ENCODE peak calls at places on chromosomes 13 and 19, in ten cellular contexts. One of them, this sample, is unnamed.

GRCh38 chr19:1312732-1313694 is 27.3 kb downstream of the EFNA2 start:
- DNase-seq in ovary: no peak
- DNase-seq in suprapubic skin: no peak
- DNase-seq in H1: no peak
- DNase-seq in A549: peak; percentile 70
- DNase-seq in stomach: no peak
- DNase-seq in sigmoid colon: no peak
- DNase-seq in GM12878: no peak
- DNase-seq in SK-N-SH: no peak
- DNase-seq in transverse colon: peak; percentile 41
- DNase-seq in this sample: no peak

GRCh38 chr13:25171517-25172302 is at the start of gene AMER2:
- DNase-seq in H1: no peak
- DNase-seq in sigmoid colon: peak; percentile 79
- DNase-seq in ovary: no peak
- DNase-seq in A549: no peak
- DNase-seq in transverse colon: peak; percentile 11
- DNase-seq in GM12878: no peak
- DNase-seq in suprapubic skin: no peak
- DNase-seq in stomach: no peak
- DNase-seq in SK-N-SH: peak; percentile 75
- DNase-seq in this sample: no peak

GRCh38 chr13:50319603-50320296 is 304.5 kb downstream of the KCNRG start:
- DNase-seq in ovary: no peak
- DNase-seq in stomach: no peak
- DNase-seq in transverse colon: no peak
- DNase-seq in sigmoid colon: no peak
- DNase-seq in SK-N-SH: no peak
- DNase-seq in A549: peak; percentile 51
- DNase-seq in H1: no peak
- DNase-seq in suprapubic skin: no peak
- DNase-seq in GM12878: no peak
- DNase-seq in this sample: no peak

GRCh38 chr19:23294141-23294540 is 43.9 kb upstream of the ZNF724 start:
- DNase-seq in sigmoid colon: no peak
- DNase-seq in SK-N-SH: no peak
- DNase-seq in transverse colon: no peak
- DNase-seq in suprapubic skin: no peak
- DNase-seq in A549: no peak
- DNase-seq in stomach: no peak
- DNase-seq in ovary: no peak
- DNase-seq in GM12878: no peak
- DNase-seq in H1: no peak
- DNase-seq in this sample: no peak

GRCh38 chr13:78602561-78603239 is 652 bp downstream of the POU4F1 start:
- DNase-seq in sigmoid colon: no peak
- DNase-seq in SK-N-SH: no peak
- DNase-seq in GM12878: no peak
- DNase-seq in H1: no peak
- DNase-seq in suprapubic skin: no peak
- DNase-seq in ovary: no peak
- DNase-seq in transverse colon: no peak
- DNase-seq in A549: no peak
- DNase-seq in stomach: no peak
- DNase-seq in this sample: no peak

GRCh38 chr13:44540761-44541434 is 35.2 kb downstream of the TSC22D1 start:
- DNase-seq in H1: no peak
- DNase-seq in stomach: no peak
- DNase-seq in sigmoid colon: no peak
- DNase-seq in transverse colon: no peak
- DNase-seq in SK-N-SH: no peak
- DNase-seq in ovary: no peak
- DNase-seq in A549: no peak
- DNase-seq in suprapubic skin: no peak
- DNase-seq in GM12878: no peak
- DNase-seq in this sample: no peak

GRCh38 chr19:4831351-4832340 is at the start of gene TICAM1:
- DNase-seq in GM12878: no peak
- DNase-seq in SK-N-SH: peak; percentile 88
- DNase-seq in ovary: peak; percentile 61
- DNase-seq in A549: peak; percentile 58
- DNase-seq in suprapubic skin: peak; percentile 85
- DNase-seq in H1: no peak
- DNase-seq in sigmoid colon: peak; percentile 84
- DNase-seq in transverse colon: peak; percentile 90
- DNase-seq in stomach: peak; percentile 80
- DNase-seq in this sample: peak; percentile 37

GRCh38 chr19:1472227-1473055 is 6.6 kb downstream of the C19orf25 start:
- DNase-seq in sigmoid colon: no peak
- DNase-seq in suprapubic skin: no peak
- DNase-seq in transverse colon: no peak
- DNase-seq in A549: no peak
- DNase-seq in SK-N-SH: peak; percentile 69
- DNase-seq in GM12878: no peak
- DNase-seq in H1: no peak
- DNase-seq in stomach: no peak
- DNase-seq in ovary: no peak
- DNase-seq in this sample: no peak

DNA sequence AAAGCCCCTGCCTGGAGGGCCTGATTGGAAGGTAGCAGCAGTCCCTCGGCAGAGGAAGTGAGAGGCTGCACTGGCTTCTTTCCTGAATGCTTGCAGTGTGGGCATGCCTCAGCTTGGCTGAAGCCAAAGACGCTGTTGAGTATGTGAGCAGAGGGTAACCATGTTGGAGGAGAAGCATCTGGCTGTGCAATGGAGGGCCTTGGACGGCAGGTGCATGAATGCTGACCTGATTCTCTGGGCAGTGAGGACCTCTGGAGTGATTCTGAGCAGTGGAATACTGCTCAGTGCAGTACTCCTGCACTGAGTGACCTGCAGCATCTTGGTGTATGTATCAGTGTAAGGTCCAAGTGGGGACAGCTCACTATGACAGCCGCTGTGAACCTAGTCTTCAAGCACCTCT is 46.9 kb downstream of the SOX1 start:
- DNase-seq in H1: no peak
- DNase-seq in GM12878: no peak
- DNase-seq in stomach: no peak
- DNase-seq in transverse colon: no peak
- DNase-seq in suprapubic skin: no peak
- DNase-seq in sigmoid colon: peak; percentile 33
- DNase-seq in ovary: no peak
- DNase-seq in SK-N-SH: no peak
- DNase-seq in A549: no peak
- DNase-seq in this sample: no peak
- TF ChIP-seq EP300 in H1: no peak
- TF ChIP-seq EP300 in GM12878: no peak
- TF ChIP-seq EP300 in stomach: no peak
- TF ChIP-seq EP300 in transverse colon: no peak
- TF ChIP-seq EP300 in suprapubic skin: no peak
- TF ChIP-seq EP300 in sigmoid colon: no peak
- TF ChIP-seq EP300 in ovary: no peak
- TF ChIP-seq EP300 in SK-N-SH: no peak
- TF ChIP-seq EP300 in A549: no peak
- TF ChIP-seq EP300 in this sample: no peak

GRCh38 chr19:38907227-38907626 is 4.8 kb downstream of the CCER2 start:
- DNase-seq in H1: no peak
- DNase-seq in stomach: no peak
- DNase-seq in transverse colon: no peak
- DNase-seq in sigmoid colon: no peak
- DNase-seq in GM12878: no peak
- DNase-seq in suprapubic skin: no peak
- DNase-seq in ovary: no peak
- DNase-seq in A549: no peak
- DNase-seq in SK-N-SH: no peak
- DNase-seq in this sample: no peak

GRCh38 chr19:38907670-38908069 is 4.3 kb downstream of the CCER2 start:
- DNase-seq in H1: no peak
- DNase-seq in transverse colon: no peak
- DNase-seq in sigmoid colon: no peak
- DNase-seq in SK-N-SH: no peak
- DNase-seq in A549: no peak
- DNase-seq in ovary: no peak
- DNase-seq in GM12878: no peak
- DNase-seq in suprapubic skin: no peak
- DNase-seq in stomach: no peak
- DNase-seq in this sample: no peak

GRCh38 chr19:38910488-38910887 is 1.5 kb downstream of the CCER2 start:
- DNase-seq in ovary: no peak
- DNase-seq in transverse colon: no peak
- DNase-seq in SK-N-SH: no peak
- DNase-seq in GM12878: no peak
- DNase-seq in stomach: no peak
- DNase-seq in sigmoid colon: no peak
- DNase-seq in A549: no peak
- DNase-seq in suprapubic skin: no peak
- DNase-seq in H1: no peak
- DNase-seq in this sample: no peak

GRCh38 chr19:38911388-38912004 is 490 bp downstream of the CCER2 start:
- DNase-seq in H1: no peak
- DNase-seq in suprapubic skin: no peak
- DNase-seq in transverse colon: no peak
- DNase-seq in sigmoid colon: no peak
- DNase-seq in A549: no peak
- DNase-seq in GM12878: no peak
- DNase-seq in SK-N-SH: no peak
- DNase-seq in stomach: no peak
- DNase-seq in ovary: no peak
- DNase-seq in this sample: no peak

DNA sequence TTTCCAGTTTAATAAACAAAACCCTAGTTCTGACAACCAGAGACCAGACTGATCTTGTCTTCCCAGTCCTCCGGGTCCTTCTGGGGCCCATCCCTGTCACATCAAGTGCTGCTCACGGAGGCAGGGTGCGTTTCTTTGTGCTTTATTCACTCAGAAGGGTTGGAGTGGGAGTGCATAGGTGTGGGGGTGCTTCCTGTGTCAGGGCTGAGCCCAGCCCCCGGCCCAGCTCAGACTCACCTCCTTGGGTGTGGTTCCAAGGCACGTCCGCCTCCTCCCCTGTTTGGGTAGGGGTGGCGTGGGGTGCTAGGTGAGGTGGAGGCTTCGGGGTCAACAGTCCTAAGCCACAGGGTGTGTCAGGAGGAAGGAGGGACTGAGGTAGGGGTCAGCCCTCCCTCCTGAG is 3.1 kb downstream of the CCER2 start:
- DNase-seq in transverse colon: no peak
- DNase-seq in sigmoid colon: no peak
- DNase-seq in GM12878: no peak
- DNase-seq in ovary: no peak
- DNase-seq in stomach: no peak
- DNase-seq in SK-N-SH: no peak
- DNase-seq in A549: no peak
- DNase-seq in suprapubic skin: no peak
- DNase-seq in H1: no peak
- DNase-seq in this sample: no peak
- TF ChIP-seq EP300 in transverse colon: no peak
- TF ChIP-seq EP300 in sigmoid colon: no peak
- TF ChIP-seq EP300 in GM12878: no peak
- TF ChIP-seq EP300 in ovary: no peak
- TF ChIP-seq EP300 in stomach: no peak
- TF ChIP-seq EP300 in SK-N-SH: no peak
- TF ChIP-seq EP300 in A549: no peak
- TF ChIP-seq EP300 in suprapubic skin: no peak
- TF ChIP-seq EP300 in H1: no peak
- TF ChIP-seq EP300 in this sample: no peak

GRCh38 chr19:13840751-13841338 is 36.1 kb upstream of the NANOS3 start:
- DNase-seq in H1: no peak
- DNase-seq in stomach: no peak
- DNase-seq in transverse colon: no peak
- DNase-seq in A549: no peak
- DNase-seq in ovary: no peak
- DNase-seq in suprapubic skin: no peak
- DNase-seq in sigmoid colon: no peak
- DNase-seq in GM12878: no peak
- DNase-seq in SK-N-SH: peak; percentile 40
- DNase-seq in this sample: no peak

GRCh38 chr19:13841339-13842293 is 35.3 kb upstream of the NANOS3 start:
- DNase-seq in suprapubic skin: peak; percentile 89
- DNase-seq in transverse colon: peak; percentile 84
- DNase-seq in A549: peak; percentile 53
- DNase-seq in ovary: no peak
- DNase-seq in SK-N-SH: peak; percentile 50
- DNase-seq in H1: no peak
- DNase-seq in stomach: peak; percentile 78
- DNase-seq in GM12878: no peak
- DNase-seq in sigmoid colon: peak; percentile 86
- DNase-seq in this sample: no peak

GRCh38 chr19:13838943-13839192 is 38.1 kb upstream of the NANOS3 start:
- DNase-seq in GM12878: no peak
- DNase-seq in H1: no peak
- DNase-seq in stomach: no peak
- DNase-seq in ovary: peak; percentile 61
- DNase-seq in sigmoid colon: no peak
- DNase-seq in suprapubic skin: peak; percentile 96
- DNase-seq in SK-N-SH: peak; percentile 84
- DNase-seq in A549: no peak
- DNase-seq in transverse colon: no peak
- DNase-seq in this sample: no peak

GRCh38 chr19:13839193-13839937 is 37.6 kb upstream of the NANOS3 start:
- DNase-seq in H1: no peak
- DNase-seq in transverse colon: peak; percentile 88
- DNase-seq in sigmoid colon: peak; percentile 95
- DNase-seq in A549: peak; percentile 57
- DNase-seq in ovary: peak; percentile 57
- DNase-seq in GM12878: peak; percentile 69
- DNase-seq in stomach: peak; percentile 89
- DNase-seq in suprapubic skin: peak; percentile 94
- DNase-seq in SK-N-SH: peak; percentile 91
- DNase-seq in this sample: peak; percentile 84

DNA sequence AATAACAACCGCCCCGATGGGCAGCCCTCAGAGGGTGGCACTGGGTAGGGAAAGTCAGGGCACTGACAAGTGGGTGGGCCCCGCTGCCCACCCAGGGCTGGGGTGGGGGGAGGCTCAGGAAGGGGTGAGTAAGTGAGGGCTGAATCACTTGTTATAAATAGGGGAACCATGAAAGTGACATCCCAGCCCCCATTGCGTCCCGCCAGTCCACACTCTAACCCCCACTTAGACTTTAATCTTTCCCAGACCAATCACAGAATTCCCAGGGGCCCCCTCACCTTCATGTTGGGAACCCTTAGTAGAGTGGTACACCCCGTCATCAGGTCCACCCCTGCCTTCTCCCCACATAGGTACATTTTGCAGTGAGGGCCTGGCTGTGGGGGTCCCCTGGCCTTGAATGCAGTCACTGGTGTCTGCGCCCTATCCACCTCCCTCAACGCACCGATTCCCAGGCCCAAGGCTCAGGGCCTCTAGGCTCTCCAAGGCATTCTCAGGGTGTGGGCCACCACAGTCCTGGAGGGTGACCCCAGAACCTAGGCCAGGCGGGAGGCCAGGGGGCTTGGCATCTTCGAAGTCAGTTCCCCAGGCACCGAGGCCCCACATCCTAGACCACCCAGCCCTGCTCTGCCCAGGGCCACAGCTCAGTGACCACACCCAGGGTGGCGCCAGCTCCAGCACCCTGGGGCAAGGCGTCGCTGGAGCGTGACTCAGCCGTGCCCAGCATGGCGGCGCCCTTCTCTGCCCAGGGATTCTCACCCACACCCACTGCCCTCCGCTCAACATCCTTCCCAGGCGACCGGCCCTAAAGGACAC is 36.8 kb upstream of the NANOS3 start:
- DNase-seq in GM12878: no peak
- DNase-seq in suprapubic skin: peak; percentile 89
- DNase-seq in ovary: no peak
- DNase-seq in H1: no peak
- DNase-seq in transverse colon: peak; percentile 91
- DNase-seq in stomach: peak; percentile 75
- DNase-seq in SK-N-SH: no peak
- DNase-seq in A549: peak; percentile 66
- DNase-seq in sigmoid colon: peak; percentile 84
- DNase-seq in this sample: no peak
- TF ChIP-seq EP300 in GM12878: no peak
- TF ChIP-seq EP300 in suprapubic skin: no peak
- TF ChIP-seq EP300 in ovary: no peak
- TF ChIP-seq EP300 in H1: no peak
- TF ChIP-seq EP300 in transverse colon: no peak
- TF ChIP-seq EP300 in stomach: no peak
- TF ChIP-seq EP300 in SK-N-SH: no peak
- TF ChIP-seq EP300 in A549: no peak
- TF ChIP-seq EP300 in sigmoid colon: no peak
- TF ChIP-seq EP300 in this sample: no peak

GRCh38 chr19:34308381-34309367 is 54.3 kb downstream of the GARRE1 start:
- DNase-seq in transverse colon: no peak
- DNase-seq in SK-N-SH: no peak
- DNase-seq in H1: no peak
- DNase-seq in GM12878: no peak
- DNase-seq in ovary: no peak
- DNase-seq in suprapubic skin: no peak
- DNase-seq in stomach: no peak
- DNase-seq in sigmoid colon: peak; percentile 4
- DNase-seq in A549: no peak
- DNase-seq in this sample: no peak
- TF ChIP-seq EP300 in transverse colon: no peak
- TF ChIP-seq EP300 in SK-N-SH: no peak
- TF ChIP-seq EP300 in H1: no peak
- TF ChIP-seq EP300 in GM12878: peak; percentile 15
- TF ChIP-seq EP300 in ovary: no peak
- TF ChIP-seq EP300 in suprapubic skin: no peak
- TF ChIP-seq EP300 in stomach: no peak
- TF ChIP-seq EP300 in sigmoid colon: no peak
- TF ChIP-seq EP300 in A549: no peak
- TF ChIP-seq EP300 in this sample: peak; percentile 20